ENCODE peak calls at places on chromosomes 2 and 18, in eight cellular contexts. V, I, J, N, M, B, A and K are unnamed samples.

GRCh38 chr18:3062798-3063563 is 50.0 kb upstream of the LPIN2 start:
- DNase-seq in V (peak; percentile 49), I (peak; percentile 89), J (peak; percentile 68), N (peak; percentile 79), M (peak; percentile 54), B (peak; percentile 75), A (peak; percentile 79), K (no peak)

GRCh38 chr18:56645415-56646016 is 5.6 kb upstream of the WDR7 start:
- DNase-seq in V (no peak), I (no peak), J (no peak), N (no peak), M (no peak), B (no peak), A (no peak), K (no peak)

GRCh38 chr18:48409591-48410094 is 460 bp upstream of the ZBTB7C start:
- DNase-seq in V (no peak), I (peak; percentile 77), J (peak; percentile 4), N (no peak), M (peak; percentile 8), B (peak; percentile 81), A (peak; percentile 15), K (no peak)

GRCh38 chr2:28658369-28658768 is 93.3 kb upstream of the PPP1CB start:
- DNase-seq in V (peak; percentile 64), I (no peak), J (no peak), N (no peak), M (peak; percentile 75), B (no peak), A (no peak), K (no peak)

GRCh38 chr18:44589709-44590108 is 91.0 kb upstream of the SETBP1 start:
- DNase-seq in V (peak; percentile 56), I (no peak), J (no peak), N (no peak), M (peak; percentile 63), B (no peak), A (peak; percentile 13), K (no peak)

GRCh38 chr2:226795281-226796011 is 4.2 kb downstream of the IRS1 start:
- DNase-seq in V (no peak), I (peak; percentile 79), J (no peak), N (no peak), M (no peak), B (peak; percentile 82), A (peak; percentile 42), K (no peak)

GRCh38 chr2:43458002-43458628 is 137.7 kb downstream of the THADA start:
- DNase-seq in V (peak; percentile 60), I (no peak), J (no peak), N (no peak), M (peak; percentile 51), B (no peak), A (no peak), K (no peak)

GRCh38 chr2:107418713-107419112 is 408.0 kb upstream of the RGPD4 start:
- DNase-seq in V (no peak), I (no peak), J (no peak), N (no peak), M (no peak), B (no peak), A (no peak), K (no peak)

GRCh38 chr18:36187826-36188721 is 777 bp downstream of the MOCOS start:
- DNase-seq in V (no peak), I (peak; percentile 77), J (peak; percentile 43), N (no peak), M (no peak), B (peak; percentile 81), A (peak; percentile 70), K (no peak)

GRCh38 chr2:178419123-178419522 is 31.9 kb downstream of the PRKRA start:
- DNase-seq in V (peak; percentile 59), I (no peak), J (no peak), N (no peak), M (peak; percentile 54), B (no peak), A (no peak), K (no peak)

GRCh38 chr18:72637319-72638113 is 93.4 kb upstream of the CBLN2 start:
- DNase-seq in V (no peak), I (no peak), J (no peak), N (no peak), M (no peak), B (no peak), A (no peak), K (no peak)

GRCh38 chr18:50586710-50587109 is 26.8 kb downstream of the MAPK4 start:
- DNase-seq in V (no peak), I (no peak), J (peak; percentile 13), N (no peak), M (no peak), B (no peak), A (no peak), K (no peak)
- TF ChIP-seq CTCF in V (peak; percentile 27), I (no peak), J (peak; percentile 9), N (no peak), M (peak; percentile 17), B (no peak), A (no peak), K (peak; percentile 47)

DNA sequence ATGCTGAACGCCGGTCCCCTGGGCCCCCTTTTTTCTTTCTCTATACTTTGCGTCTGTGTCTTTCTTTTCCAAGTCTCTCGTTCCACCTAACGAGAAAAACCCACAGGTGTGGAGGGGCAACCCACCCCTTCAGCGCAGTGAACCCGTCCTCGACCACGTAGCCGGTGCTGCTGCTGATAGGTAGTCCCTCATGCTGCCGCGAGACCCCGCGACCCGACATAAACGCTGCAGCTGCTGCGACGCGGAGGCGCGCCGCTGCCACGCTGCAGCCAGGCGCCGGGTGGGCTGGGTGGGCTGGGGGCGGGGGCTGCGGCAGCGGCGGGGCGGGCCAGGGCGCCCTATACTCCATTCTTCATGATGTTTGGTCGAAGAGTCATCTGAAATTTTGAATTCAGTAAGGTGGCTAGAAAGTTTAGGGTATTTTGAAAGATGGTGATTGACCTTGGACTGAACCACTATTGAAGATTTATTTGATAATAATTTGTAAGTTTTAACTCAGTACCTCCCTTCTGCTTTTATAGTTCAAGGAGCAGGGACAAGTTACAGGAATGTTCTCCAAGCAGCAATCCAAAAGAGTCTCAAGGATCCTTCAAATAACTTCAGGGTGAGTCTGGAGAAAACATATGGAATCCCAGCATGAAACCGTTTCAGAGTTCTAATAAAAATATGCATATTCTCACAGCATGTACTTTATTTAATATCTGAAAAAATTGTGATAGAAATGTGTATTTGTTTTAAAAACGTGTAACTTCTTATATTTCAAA is 24.1 kb downstream of the CFLAR start:
- DNase-seq in V (no peak), I (peak; percentile 64), J (no peak), N (no peak), M (no peak), B (no peak), A (no peak), K (no peak)
- TF ChIP-seq CTCF in V (no peak), I (no peak), J (no peak), N (no peak), M (no peak), B (no peak), A (no peak), K (no peak)

GRCh38 chr18:52422985-52423601 is 83.1 kb downstream of the DCC start:
- DNase-seq in V (no peak), I (no peak), J (no peak), N (no peak), M (no peak), B (no peak), A (no peak), K (no peak)
- TF ChIP-seq CTCF in V (no peak), I (no peak), J (no peak), N (no peak), M (no peak), B (no peak), A (no peak), K (no peak)

GRCh38 chr2:22737144-22737543 is 647.8 kb upstream of the KLHL29 start:
- DNase-seq in V (no peak), I (no peak), J (no peak), N (no peak), M (no peak), B (no peak), A (no peak), K (no peak)
- TF ChIP-seq CTCF in V (no peak), I (no peak), J (no peak), N (no peak), M (no peak), B (peak; percentile 16), A (no peak), K (no peak)

GRCh38 chr18:26963292-26963691 is 97.8 kb upstream of the AQP4 start:
- DNase-seq in V (peak; percentile 3), I (no peak), J (no peak), N (no peak), M (peak; percentile 6), B (no peak), A (no peak), K (no peak)
- TF ChIP-seq CTCF in V (no peak), I (no peak), J (no peak), N (no peak), M (no peak), B (peak; percentile 5), A (no peak), K (peak; percentile 75)

GRCh38 chr2:15939556-15939853 is 845 bp upstream of the MYCN start:
- DNase-seq in V (no peak), I (peak; percentile 85), J (peak; percentile 67), N (no peak), M (no peak), B (peak; percentile 85), A (no peak), K (no peak)
- TF ChIP-seq CTCF in V (peak; percentile 47), I (peak; percentile 52), J (no peak), N (no peak), M (peak; percentile 50), B (no peak), A (no peak), K (no peak)

GRCh38 chr2:207692206-207693065 is 19.0 kb upstream of the CCNYL1 start:
- DNase-seq in V (no peak), I (no peak), J (peak; percentile 42), N (peak; percentile 60), M (peak; percentile 32), B (no peak), A (peak; percentile 44), K (no peak)
- TF ChIP-seq CTCF in V (peak; percentile 35), I (peak; percentile 49), J (peak; percentile 59), N (peak; percentile 54), M (peak; percentile 37), B (peak; percentile 45), A (peak; percentile 53), K (peak; percentile 56)

DNA sequence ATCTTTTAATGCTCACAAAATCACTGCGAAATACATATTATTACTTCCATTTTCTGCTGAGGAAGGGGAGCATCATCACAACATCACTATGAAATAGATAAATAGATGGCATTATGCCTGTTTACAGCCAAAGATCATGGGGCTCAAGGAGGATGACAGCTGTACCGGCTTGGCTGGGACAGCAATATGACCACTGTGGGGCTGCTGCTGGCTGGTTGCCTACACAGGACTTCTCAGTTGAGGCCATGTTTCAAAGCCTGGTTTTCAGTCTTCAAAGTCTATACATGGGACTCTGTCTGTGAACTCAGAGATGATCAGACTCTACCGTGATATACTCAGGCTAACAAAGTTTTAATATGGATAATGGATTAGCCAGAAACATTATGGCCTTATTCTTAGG is 58.7 kb downstream of the SPATS2L start:
- DNase-seq in V (no peak), I (no peak), J (no peak), N (no peak), M (no peak), B (no peak), A (no peak), K (no peak)
- TF ChIP-seq CTCF in V (no peak), I (no peak), J (no peak), N (no peak), M (no peak), B (no peak), A (no peak), K (no peak)